ENCODE peak calls at places on chromosomes 16 and 17, in six cellular contexts. M is substantia nigra, G is endothelial cell, C is nephron progenitor cell, V is IMR-90, Q is fibroblast of pulmonary artery. O is an unnamed sample.
A peak's percentile ranks its signal among the peaks of the same experiment; 100 is the strongest.

GRCh38 chr17:27247071-27247957 is 46.6 kb upstream of the WSB1 start:
- DNase-seq in Q (peak; percentile 95), M (no peak), C (no peak), G (no peak), V (peak; percentile 85), O (no peak)

GRCh38 chr16:69405326-69405725 is 19.1 kb upstream of the CYB5B start:
- DNase-seq in G (no peak), M (no peak), Q (no peak), C (no peak), V (no peak), O (no peak)

GRCh38 chr17:37488009-37488604 is 1.6 kb upstream of the DUSP14 start:
- DNase-seq in V (peak; percentile 99), G (no peak), M (no peak), C (no peak), Q (peak; percentile 96), O (no peak)

GRCh38 chr16:73713817-73714495 is 582.7 kb upstream of the PSMD7 start:
- DNase-seq in C (peak; percentile 37), M (no peak), Q (peak; percentile 1), V (peak; percentile 4), G (peak; percentile 65), O (peak; percentile 38)

GRCh38 chr17:79001190-79002020 is 8.2 kb downstream of the CANT1 start:
- DNase-seq in V (no peak), C (no peak), G (no peak), M (no peak), Q (no peak), O (no peak)

GRCh38 chr17:36921131-36921851 is 16.0 kb upstream of the LHX1 start:
- DNase-seq in G (no peak), M (no peak), Q (peak; percentile 66), V (peak; percentile 61), C (no peak), O (no peak)

GRCh38 chr17:4626734-4627256 is 14.7 kb downstream of the ALOX15 start:
- DNase-seq in C (no peak), V (no peak), G (no peak), Q (no peak), M (no peak), O (no peak)

GRCh38 chr17:55450232-55450631 is 28.6 kb upstream of the MMD start:
- DNase-seq in G (no peak), V (no peak), M (no peak), C (no peak), Q (no peak), O (no peak)

GRCh38 chr16:11240636-11241473 is 15.1 kb downstream of the SOCS1 start:
- DNase-seq in M (no peak), C (peak; percentile 25), Q (no peak), V (no peak), G (no peak), O (no peak)

GRCh38 chr17:64152428-64153125 is 22.6 kb upstream of the ERN1 start:
- DNase-seq in C (no peak), Q (no peak), V (no peak), G (no peak), M (no peak), O (no peak)

GRCh38 chr17:62754696-62755095 is 53.4 kb downstream of the MARCHF10 start:
- DNase-seq in C (no peak), Q (no peak), V (no peak), M (no peak), G (no peak), O (no peak)

GRCh38 chr17:16661217-16661616 is 7.6 kb upstream of the ZNF624 start:
- DNase-seq in Q (no peak), V (no peak), G (no peak), C (no peak), M (no peak), O (no peak)

GRCh38 chr16:46800494-46800893 is 30.5 kb downstream of the C16orf87 start:
- DNase-seq in C (no peak), G (no peak), V (no peak), Q (no peak), M (no peak), O (no peak)

GRCh38 chr17:9052921-9053320 is 31.6 kb downstream of the NTN1 start:
- DNase-seq in M (no peak), Q (no peak), G (no peak), C (no peak), V (no peak), O (no peak)

GRCh38 chr17:66614469-66614868 is 220.4 kb upstream of the CACNG5 start:
- DNase-seq in C (no peak), M (no peak), Q (no peak), V (no peak), G (no peak), O (no peak)

GRCh38 chr17:5537251-5537650 is 47.1 kb downstream of the NLRP1 start:
- DNase-seq in V (peak; percentile 36), Q (peak; percentile 24), M (no peak), G (no peak), C (no peak), O (no peak)

GRCh38 chr16:54812229-54812628 is 118.4 kb upstream of the IRX5 start:
- DNase-seq in M (no peak), Q (peak; percentile 16), V (no peak), G (no peak), C (no peak), O (no peak)

GRCh38 chr16:19810817-19811731 is 73.6 kb downstream of the GPRC5B start:
- DNase-seq in V (peak; percentile 95), G (no peak), C (no peak), M (no peak), Q (peak; percentile 89), O (no peak)

GRCh38 chr16:63617047-63617989 is 1504.5 kb downstream of the CDH11 start:
- DNase-seq in V (no peak), G (no peak), C (no peak), M (no peak), Q (peak; percentile 33), O (no peak)

GRCh38 chr17:46044286-46044928 is 45.4 kb downstream of the STH start:
- DNase-seq in G (peak; percentile 57), C (peak; percentile 38), M (no peak), V (peak; percentile 87), Q (peak; percentile 96), O (peak; percentile 57)

GRCh38 chr17:5915337-5915736 is 154.8 kb upstream of the WSCD1 start:
- DNase-seq in G (no peak), M (no peak), C (no peak), Q (no peak), V (no peak), O (no peak)

GRCh38 chr16:52463904-52464303 is 83.0 kb downstream of the TOX3 start:
- DNase-seq in G (no peak), Q (no peak), C (no peak), V (no peak), M (no peak), O (no peak)

GRCh38 chr17:77054926-77055325 is 85.8 kb upstream of the SEC14L1 start:
- DNase-seq in C (peak; percentile 23), G (no peak), Q (no peak), V (no peak), M (no peak), O (no peak)

GRCh38 chr17:51427259-51428255 is 167.2 kb downstream of the UTP18 start:
- DNase-seq in G (peak; percentile 12), C (no peak), Q (no peak), M (no peak), V (no peak), O (no peak)

GRCh38 chr17:66678827-66679226 is 156.1 kb upstream of the CACNG5 start:
- DNase-seq in C (no peak), Q (no peak), V (no peak), M (no peak), G (no peak), O (no peak)

GRCh38 chr17:45646288-45646988 is 137.7 kb upstream of the CRHR1 start:
- DNase-seq in Q (no peak), M (no peak), V (no peak), C (no peak), G (no peak), O (no peak)

GRCh38 chr16:55508941-55509920 is at the start of gene LPCAT2:
- DNase-seq in C (peak; percentile 92), Q (peak; percentile 91), M (peak; percentile 29), G (peak; percentile 88), V (peak; percentile 84), O (peak; percentile 89)

GRCh38 chr17:47208744-47209488 is at the start of gene MYL4:
- DNase-seq in C (no peak), Q (no peak), G (no peak), M (no peak), V (no peak), O (no peak)

O was measured in NT2/D1.